ENCODE peak calls at places on chromosomes 13 and 19, in ten cellular contexts. I is effector CD4-positive, alpha-beta T cell; U is T-helper 2 cell treated with Interferon-gamma antibody and Interleukin-4, amounts not matched to agents 5 μg/mL and 100 μg/mL, for 36 hours; P is non-pigmented ciliary epithelial cell; M is NCI-H1092; Q is T-cell; O is dorsolateral prefrontal cortex; E is cardiac fibroblast; Z is kidney tubule cell; W is EL. S is an unnamed sample.

GRCh38 chr19:49157445-49158224 is at the start of gene TRPM4:
- DNase-seq in E (peak), M (peak), O (peak), Q (no peak), Z (peak), U (peak), W (peak), P (no peak), I (no peak), S (no peak)

GRCh38 chr13:94178625-94179244 is 300.7 kb downstream of the DCT start:
- DNase-seq in O (no peak), M (peak), Q (no peak), I (no peak), Z (no peak), P (no peak), U (peak), W (no peak), E (no peak), S (no peak)

GRCh38 chr13:101945435-101945834 is 456.4 kb downstream of the FGF14 start:
- DNase-seq in Z (no peak), W (no peak), I (no peak), O (no peak), E (no peak), U (no peak), P (no peak), M (no peak), Q (no peak), S (no peak)

GRCh38 chr13:74217816-74218215 is 83.6 kb upstream of the KLF12 start:
- DNase-seq in U (no peak), Z (no peak), Q (no peak), O (no peak), E (peak), W (peak), P (peak), I (no peak), M (no peak), S (no peak)

GRCh38 chr19:13987101-13987890 is 18.8 kb downstream of the RFX1 start:
- DNase-seq in O (no peak), W (no peak), E (no peak), M (no peak), I (no peak), Q (no peak), U (no peak), Z (peak), P (no peak), S (no peak)

GRCh38 chr19:58575183-58576041 is 2.3 kb upstream of the MZF1 start:
- DNase-seq in W (peak), M (no peak), E (peak), P (no peak), U (peak), Q (peak), Z (peak), O (peak), I (peak), S (peak)

GRCh38 chr19:42250249-42250665 is 4.7 kb downstream of the ERF start:
- DNase-seq in U (no peak), E (no peak), W (no peak), O (no peak), Q (no peak), P (no peak), M (no peak), Z (no peak), I (no peak), S (no peak)

GRCh38 chr13:26022538-26023292 is 29.1 kb downstream of the SHISA2 start:
- DNase-seq in U (no peak), I (no peak), Z (peak), P (no peak), Q (no peak), W (peak), O (no peak), E (peak), M (peak), S (no peak)

GRCh38 chr13:33115274-33115673 is 99.1 kb downstream of the KL start:
- DNase-seq in Z (no peak), Q (no peak), M (no peak), E (no peak), W (no peak), U (no peak), I (no peak), P (no peak), O (no peak), S (no peak)

GRCh38 chr19:45667620-45668341 is at the start of gene GIPR:
- DNase-seq in O (no peak), W (peak), Q (peak), M (no peak), E (no peak), U (peak), P (no peak), I (peak), Z (peak), S (peak)

GRCh38 chr13:114038211-114038613 is 64.3 kb upstream of the C13orf46 start:
- DNase-seq in I (no peak), M (peak), P (no peak), U (no peak), O (no peak), Q (no peak), W (no peak), E (no peak), Z (no peak), S (no peak)

GRCh38 chr19:33175886-33176669 is 18.1 kb upstream of the LRP3 start:
- DNase-seq in I (peak), W (peak), O (no peak), E (peak), Z (peak), M (no peak), Q (peak), P (no peak), U (no peak), S (peak)

GRCh38 chr19:31140717-31141116 is 208.5 kb downstream of the TSHZ3 start:
- DNase-seq in Q (no peak), W (peak), P (no peak), U (no peak), I (no peak), O (no peak), E (peak), Z (peak), M (no peak), S (no peak)

GRCh38 chr13:51727634-51728274 is 76.2 kb downstream of the DHRS12 start:
- DNase-seq in W (no peak), O (no peak), E (peak), P (no peak), U (no peak), I (no peak), M (no peak), Z (no peak), Q (no peak), S (no peak)

GRCh38 chr19:17794731-17795494 is at the start of gene B3GNT3:
- DNase-seq in P (no peak), O (no peak), W (peak), Q (no peak), U (no peak), Z (peak), E (peak), M (no peak), I (no peak), S (no peak)

GRCh38 chr19:37989855-37990254 is 82.8 kb downstream of the SIPA1L3 start:
- DNase-seq in Q (no peak), I (no peak), M (no peak), Z (no peak), E (peak), W (no peak), P (no peak), U (no peak), O (no peak), S (no peak)